ENCODE peak calls at places on chromosome X, in five cellular contexts. One of them, this sample, is unnamed.

GRCh38 chrX:107451754-107452153 is 2.3 kb downstream of the FRMPD3 start:
- DNase-seq in GM12891: no peak
- DNase-seq in RPMI7951: no peak
- DNase-seq in heart left ventricle: no peak
- DNase-seq in aorta: no peak
- DNase-seq in this sample: no peak

GRCh38 chrX:4642114-4642513 is 928.7 kb upstream of the PRKX start:
- DNase-seq in RPMI7951: no peak
- DNase-seq in heart left ventricle: no peak
- DNase-seq in aorta: no peak
- DNase-seq in GM12891: no peak
- DNase-seq in this sample: no peak

GRCh38 chrX:104921606-104922205 is 298.8 kb downstream of the TEX13A start:
- DNase-seq in GM12891: no peak
- DNase-seq in RPMI7951: peak
- DNase-seq in aorta: peak
- DNase-seq in heart left ventricle: no peak
- DNase-seq in this sample: no peak

GRCh38 chrX:15849555-15849954 is 5.1 kb downstream of the AP1S2 start:
- DNase-seq in RPMI7951: no peak
- DNase-seq in GM12891: no peak
- DNase-seq in heart left ventricle: no peak
- DNase-seq in aorta: no peak
- DNase-seq in this sample: no peak

GRCh38 chrX:49760288-49760885 is 64.6 kb upstream of the PAGE1 start:
- DNase-seq in aorta: no peak
- DNase-seq in heart left ventricle: no peak
- DNase-seq in GM12891: no peak
- DNase-seq in RPMI7951: no peak
- DNase-seq in this sample: no peak

GRCh38 chrX:19990225-19990518 is 689 bp downstream of the BCLAF3 start:
- DNase-seq in heart left ventricle: no peak
- DNase-seq in GM12891: peak
- DNase-seq in aorta: no peak
- DNase-seq in RPMI7951: peak
- DNase-seq in this sample: no peak

GRCh38 chrX:105220636-105221035 is at the start of gene TEX13A:
- DNase-seq in aorta: no peak
- DNase-seq in heart left ventricle: no peak
- DNase-seq in GM12891: no peak
- DNase-seq in RPMI7951: no peak
- DNase-seq in this sample: no peak

GRCh38 chrX:124506031-124506430 is 159.7 kb downstream of the SH2D1A start:
- DNase-seq in aorta: no peak
- DNase-seq in GM12891: no peak
- DNase-seq in RPMI7951: no peak
- DNase-seq in heart left ventricle: no peak
- DNase-seq in this sample: no peak

GRCh38 chrX:115332832-115333231 is 43.3 kb downstream of the LUZP4 start:
- DNase-seq in GM12891: no peak
- DNase-seq in heart left ventricle: no peak
- DNase-seq in aorta: no peak
- DNase-seq in RPMI7951: no peak
- DNase-seq in this sample: no peak

This sample was measured in GDM1.